ENCODE peak calls at places on chromosomes 11 and 22, in five cellular contexts. S, V, R, X and U are unnamed samples.

GRCh38 chr22:43272869-43273318 is 70.3 kb downstream of the SCUBE1 start:
- DNase-seq in S (no peak), V (no peak), R (no peak), X (no peak), U (no peak)

GRCh38 chr11:58391879-58392278 is 14.8 kb downstream of the OR5B3 start:
- DNase-seq in S (no peak), V (peak), R (no peak), X (no peak), U (no peak)

GRCh38 chr11:66479741-66480115 is 506 bp upstream of the DPP3 start:
- DNase-seq in S (no peak), V (no peak), R (no peak), X (peak), U (no peak)

GRCh38 chr11:123174196-123175183 is 20.6 kb downstream of the CLMP start:
- DNase-seq in S (peak), V (peak), R (peak), X (no peak), U (peak)

GRCh38 chr22:23068096-23068831 is 2.1 kb upstream of the GNAZ start:
- DNase-seq in S (no peak), V (no peak), R (peak), X (no peak), U (peak)

GRCh38 chr22:26568207-26568706 is 21.7 kb downstream of the TPST2 start:
- DNase-seq in S (no peak), V (peak), R (no peak), X (no peak), U (no peak)

GRCh38 chr11:119712459-119713360 is 16.3 kb downstream of the NECTIN1 start:
- DNase-seq in S (no peak), V (no peak), R (no peak), X (no peak), U (no peak)

GRCh38 chr11:12826441-12826840 is 152.2 kb downstream of the TEAD1 start:
- DNase-seq in S (no peak), V (no peak), R (no peak), X (no peak), U (no peak)

GRCh38 chr11:84091212-84091986 is 805.2 kb upstream of the CCDC90B start:
- DNase-seq in S (no peak), V (no peak), R (no peak), X (no peak), U (no peak)

GRCh38 chr11:118797510-118797909 is 6.5 kb upstream of the DDX6 start:
- DNase-seq in S (no peak), V (no peak), R (no peak), X (no peak), U (no peak)

GRCh38 chr11:15291885-15292284 is 177.2 kb downstream of the INSC start:
- DNase-seq in S (no peak), V (no peak), R (no peak), X (no peak), U (no peak)

DNA sequence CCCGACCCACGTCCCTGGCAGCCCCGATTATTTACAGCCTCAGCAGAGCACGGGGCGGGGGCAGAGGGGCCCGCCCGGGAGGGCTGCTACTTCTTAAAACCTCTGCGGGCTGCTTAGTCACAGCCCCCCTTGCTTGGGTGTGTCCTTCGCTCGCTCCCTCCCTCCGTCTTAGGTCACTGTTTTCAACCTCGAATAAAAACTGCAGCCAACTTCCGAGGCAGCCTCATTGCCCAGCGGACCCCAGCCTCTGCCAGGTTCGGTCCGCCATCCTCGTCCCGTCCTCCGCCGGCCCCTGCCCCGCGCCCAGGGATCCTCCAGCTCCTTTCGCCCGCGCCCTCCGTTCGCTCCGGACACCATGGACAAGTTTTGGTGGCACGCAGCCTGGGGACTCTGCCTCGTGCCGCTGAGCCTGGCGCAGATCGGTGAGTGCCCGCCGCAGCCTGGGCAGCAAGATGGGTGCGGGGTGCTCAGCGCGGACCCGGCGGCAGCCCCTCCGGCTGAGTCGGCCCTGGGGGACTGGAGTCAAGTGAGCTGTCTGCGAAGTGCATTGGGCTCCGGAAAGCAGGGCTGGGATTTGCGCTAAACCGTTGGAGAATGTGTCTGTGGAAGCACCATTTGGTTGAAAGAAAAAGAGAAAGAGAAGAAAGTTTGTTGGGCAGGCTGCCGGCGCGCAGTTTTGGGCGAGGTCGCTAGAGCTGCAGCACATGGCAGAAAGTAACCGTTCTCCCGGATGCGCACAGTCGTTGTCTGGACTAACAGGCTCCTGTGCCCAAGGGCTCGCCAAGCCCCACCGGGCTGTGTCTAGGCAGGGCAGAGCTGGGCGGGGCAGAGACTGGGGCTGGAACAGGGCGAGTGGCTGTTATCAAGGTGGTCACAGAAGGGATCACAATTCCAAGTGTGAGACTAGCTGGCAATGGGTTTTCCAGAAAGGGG is at the start of gene CD44:
- DNase-seq in S (peak), V (peak), R (peak), X (peak), U (peak)
- TF ChIP-seq POLR2A in S (peak), V (peak), R (peak), X (peak), U (no peak)

GRCh38 chr11:9616042-9616640 is 42.7 kb downstream of the WEE1 start:
- DNase-seq in S (no peak), V (peak), R (no peak), X (no peak), U (no peak)

GRCh38 chr11:9613830-9614762 is 40.6 kb downstream of the WEE1 start:
- DNase-seq in S (peak), V (peak), R (peak), X (peak), U (peak)

GRCh38 chr11:9609841-9610240 is 36.4 kb downstream of the WEE1 start:
- DNase-seq in S (no peak), V (no peak), R (no peak), X (no peak), U (no peak)

GRCh38 chr11:9615031-9615451 is 41.6 kb downstream of the WEE1 start:
- DNase-seq in S (no peak), V (peak), R (no peak), X (no peak), U (no peak)

DNA sequence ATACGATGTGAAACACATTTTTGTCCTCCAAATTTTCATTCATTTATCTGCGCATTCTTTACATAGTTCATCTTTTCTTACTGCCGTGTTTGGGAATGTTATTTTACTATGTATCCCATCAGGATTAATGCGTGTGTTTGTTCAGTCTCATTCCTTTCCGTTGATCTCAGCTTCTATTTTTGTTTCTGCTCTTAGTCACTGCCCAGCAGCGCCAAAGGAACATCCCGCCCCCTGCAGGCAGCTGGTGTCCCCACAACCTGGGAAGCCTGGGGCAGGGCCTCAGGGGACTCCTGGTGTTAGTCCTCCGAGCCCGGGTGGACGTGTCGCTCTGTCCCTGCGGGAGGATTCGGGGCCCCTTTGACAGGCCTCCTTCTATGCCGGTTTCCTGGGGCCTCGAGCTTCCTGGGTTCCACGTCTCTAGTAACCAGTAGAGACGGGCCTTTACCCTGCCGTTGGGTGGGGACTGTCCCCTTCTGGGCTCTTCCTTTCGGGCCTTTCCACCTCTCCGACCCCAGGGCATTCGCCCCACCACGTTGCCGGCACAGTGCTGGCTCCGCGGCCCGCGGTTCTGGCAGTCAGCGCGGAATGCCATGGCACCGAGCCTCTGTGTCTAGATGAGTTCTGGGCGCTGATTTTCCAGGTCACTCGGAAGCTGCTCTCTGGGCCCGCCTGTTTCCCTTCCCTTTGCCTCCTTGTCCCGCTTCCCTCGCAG is 39.8 kb downstream of the WEE1 start:
- DNase-seq in S (peak), V (peak), R (peak), X (peak), U (peak)
- TF ChIP-seq POLR2A in S (peak), V (peak), R (peak), X (peak), U (peak)

DNA sequence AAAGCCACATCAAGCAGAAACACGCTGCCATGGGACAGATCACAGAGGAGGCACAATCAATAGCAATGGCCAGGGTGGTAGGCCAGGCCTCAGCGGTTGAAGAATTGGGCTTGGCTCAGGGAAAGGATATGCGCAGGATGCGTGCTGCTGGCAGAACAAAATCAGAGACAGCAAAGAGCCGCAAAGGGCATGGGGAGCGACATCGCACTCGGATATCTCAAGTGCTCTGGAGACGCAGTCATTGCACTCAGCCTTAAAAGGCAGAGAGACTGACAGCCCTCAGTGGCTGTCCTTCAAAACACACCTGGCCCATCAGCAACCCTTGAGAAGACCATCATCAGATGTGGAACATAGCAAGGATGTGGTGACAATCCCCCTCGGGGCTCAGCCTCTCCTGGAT is 50.5 kb downstream of the CSNK2A3 start:
- DNase-seq in S (no peak), V (no peak), R (no peak), X (no peak), U (no peak)
- TF ChIP-seq POLR2A in S (no peak), V (no peak), R (no peak), X (no peak), U (no peak)

GRCh38 chr11:69638941-69639681 is 1.8 kb upstream of the CCND1 start:
- DNase-seq in S (peak), V (peak), R (peak), X (peak), U (peak)
- TF ChIP-seq POLR2A in S (peak), V (peak), R (peak), X (peak), U (no peak)

DNA sequence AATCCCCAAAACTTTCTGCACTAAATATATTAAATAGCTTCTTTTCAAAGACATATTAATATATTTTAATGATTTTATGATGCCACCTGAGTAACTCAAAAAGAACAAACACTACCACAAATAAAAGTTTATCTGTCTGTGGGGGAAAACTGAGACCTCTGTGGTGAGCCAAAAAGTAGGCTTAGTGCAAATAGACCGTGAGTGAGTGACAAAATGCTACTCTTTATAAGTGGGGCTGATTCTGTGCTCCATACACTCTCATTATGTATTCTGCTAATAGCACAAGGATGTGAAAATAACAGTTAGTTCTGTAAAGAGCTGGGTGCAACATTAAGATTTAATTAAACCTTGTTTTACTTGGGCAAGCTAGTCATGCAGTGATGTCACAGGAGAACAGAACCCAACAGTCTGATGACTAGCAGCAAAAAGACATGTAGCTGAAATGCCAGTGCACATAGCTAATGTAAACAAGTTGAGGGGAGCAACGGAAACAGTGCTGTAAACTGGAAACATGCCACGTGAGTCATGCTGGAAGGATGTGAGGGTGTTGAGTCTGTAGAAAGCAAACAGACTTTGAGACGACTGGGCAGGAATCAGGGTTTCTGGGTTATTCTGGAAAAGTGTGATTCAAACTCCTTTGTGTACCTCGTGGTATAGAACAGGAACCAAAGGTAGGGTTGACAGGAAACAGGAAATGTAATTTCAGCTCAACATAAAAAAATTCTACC is 1130.4 kb downstream of the LRRC4C start:
- DNase-seq in S (peak), V (peak), R (peak), X (peak), U (peak)
- TF ChIP-seq POLR2A in S (no peak), V (no peak), R (no peak), X (no peak), U (no peak)